ENCODE peak calls at places on chromosomes 1 and 21, in six cellular contexts. E is OCI-LY7; V is HEK293T; C is activated naive CD4-positive, alpha-beta T cell; I is stimulated activated CD4-positive, alpha-beta T cell treated with anti-CD3 and anti-CD28 coated beads, Interleukin-4, amount 100 ng/mL, for 24 hours; W is progenitor cell of endocrine pancreas. R is an unnamed sample.

GRCh38 chr1:113978863-113979702 is at the start of gene OLFML3:
- DNase-seq in E (peak; percentile 81), V (peak; percentile 74), C (peak; percentile 4), I (peak; percentile 60), W (peak; percentile 58), R (peak; percentile 72)

GRCh38 chr1:193593355-193593874 is 407.0 kb upstream of the B3GALT2 start:
- DNase-seq in E (peak; percentile 8), V (no peak), C (no peak), I (no peak), W (no peak), R (no peak)

GRCh38 chr1:36876990-36877389 is 157.3 kb downstream of the GRIK3 start:
- DNase-seq in E (no peak), V (no peak), C (no peak), I (no peak), W (no peak), R (no peak)

GRCh38 chr1:229661022-229661877 is 35.2 kb downstream of the URB2 start:
- DNase-seq in E (peak; percentile 79), V (peak; percentile 93), C (peak; percentile 69), I (peak; percentile 77), W (peak; percentile 76), R (peak; percentile 80)

GRCh38 chr1:92404661-92405060 is 82.1 kb downstream of the GFI1 start:
- DNase-seq in E (no peak), V (no peak), C (no peak), I (no peak), W (no peak), R (no peak)

GRCh38 chr1:109644670-109645069 is 11.2 kb upstream of the GSTM4 start:
- DNase-seq in E (no peak), V (no peak), C (no peak), I (no peak), W (no peak), R (no peak)

GRCh38 chr1:84944767-84945486 is 51.9 kb upstream of the LPAR3 start:
- DNase-seq in E (peak; percentile 91), V (peak; percentile 83), C (peak; percentile 40), I (peak; percentile 84), W (peak; percentile 46), R (peak; percentile 70)

GRCh38 chr21:40923361-40923760 is 76.4 kb upstream of the DSCAM start:
- DNase-seq in E (no peak), V (no peak), C (no peak), I (no peak), W (no peak), R (no peak)

GRCh38 chr1:39250460-39251240 is 46.2 kb downstream of the MACF1 start:
- DNase-seq in E (no peak), V (no peak), C (no peak), I (no peak), W (no peak), R (no peak)

GRCh38 chr1:197027359-197027758 is 39.7 kb downstream of the F13B start:
- DNase-seq in E (no peak), V (no peak), C (no peak), I (no peak), W (no peak), R (no peak)

GRCh38 chr1:152436593-152437338 is 22.7 kb upstream of the CRNN start:
- DNase-seq in E (no peak), V (no peak), C (no peak), I (no peak), W (no peak), R (no peak)

GRCh38 chr1:118338991-118339390 is 154.0 kb upstream of the SPAG17 start:
- DNase-seq in E (no peak), V (no peak), C (no peak), I (no peak), W (no peak), R (no peak)

GRCh38 chr21:44708213-44708865 is 3.0 kb downstream of the TSPEAR start:
- DNase-seq in E (no peak), V (no peak), C (no peak), I (no peak), W (no peak), R (no peak)

GRCh38 chr1:39405358-39405757 is 86.1 kb upstream of the BMP8A start:
- DNase-seq in E (no peak), V (no peak), C (no peak), I (no peak), W (no peak), R (no peak)

GRCh38 chr1:203311368-203312301 is 6.3 kb downstream of the BTG2 start:
- DNase-seq in E (peak; percentile 43), V (no peak), C (no peak), I (no peak), W (no peak), R (no peak)

GRCh38 chr1:230091473-230092231 is 24.6 kb downstream of the GALNT2 start:
- DNase-seq in E (no peak), V (no peak), C (no peak), I (no peak), W (no peak), R (no peak)

R was measured in stimulated activated naive CD8-positive, alpha-beta T cell treated with anti-CD3 and anti-CD28 coated beads, Interleukin-15, Interleukin-2, amounts not matched to agents 100 U/mL and 50 U/mL, for 24 hours.